ENCODE peak calls at places on chromosomes 2 and 18, in six cellular contexts. J is endothelial cell of umbilical vein, P is neural progenitor cell, N is lung, G is heart right ventricle, L is uterus. H is an unnamed sample. For H3K36me3, the result is how much of the 10 kb centered on the place peaks cover.

GRCh38 chr2:54773838-54774237 is 50.4 kb downstream of the EML6 start:
- DNase-seq in J (no peak), P (peak), N (no peak), G (no peak), L (no peak), H (no peak)

GRCh38 chr2:86225581-86225980 is 26.3 kb downstream of the MRPL35 start:
- DNase-seq in J (peak), P (no peak), N (no peak), G (peak), L (peak), H (no peak)

GRCh38 chr2:106339608-106340007 is 128.6 kb downstream of the RGPD3 start:
- DNase-seq in J (no peak), P (no peak), N (no peak), G (no peak), L (no peak), H (no peak)

GRCh38 chr2:80326214-80326613 is 21.7 kb upstream of the LRRTM1 start:
- DNase-seq in J (no peak), P (peak), N (no peak), G (peak), L (no peak), H (no peak)

GRCh38 chr2:29459445-29460179 is 344.4 kb downstream of the CLIP4 start:
- DNase-seq in J (no peak), P (no peak), N (no peak), G (no peak), L (no peak), H (no peak)

GRCh38 chr18:12652861-12653401 is 5.0 kb downstream of the SPIRE1 start:
- DNase-seq in J (peak), P (peak), N (no peak), G (no peak), L (no peak), H (no peak)

GRCh38 chr2:83054751-83055150 is 1404.3 kb downstream of the SUCLG1 start:
- DNase-seq in J (peak), P (no peak), N (no peak), G (no peak), L (no peak), H (no peak)

GRCh38 chr2:152525277-152525838 is 190.4 kb downstream of the FMNL2 start:
- DNase-seq in J (peak), P (no peak), N (peak), G (peak), L (no peak), H (no peak)

GRCh38 chr2:201808070-201808469 is 1.7 kb downstream of the CDK15 start:
- DNase-seq in J (no peak), P (no peak), N (no peak), G (no peak), L (no peak), H (no peak)

GRCh38 chr2:101817488-101817887 is 120.0 kb downstream of the MAP4K4 start:
- DNase-seq in J (no peak), P (no peak), N (no peak), G (no peak), L (no peak), H (no peak)

GRCh38 chr2:101816598-101816997 is 119.1 kb downstream of the MAP4K4 start:
- DNase-seq in J (no peak), P (no peak), N (no peak), G (no peak), L (no peak), H (no peak)

GRCh38 chr2:101814752-101815151 is 117.2 kb downstream of the MAP4K4 start:
- DNase-seq in J (no peak), P (no peak), N (no peak), G (no peak), L (no peak), H (no peak)

GRCh38 chr2:101815154-101815553 is 117.6 kb downstream of the MAP4K4 start:
- DNase-seq in J (no peak), P (no peak), N (no peak), G (no peak), L (no peak), H (no peak)

GRCh38 chr2:101815739-101816391 is 118.4 kb downstream of the MAP4K4 start:
- DNase-seq in J (no peak), P (no peak), N (no peak), G (no peak), L (peak), H (no peak)
- H3K4me3 ChIP-seq in J (no peak), P (no peak), N (no peak), G (no peak), L (no peak), H (no peak)

DNA sequence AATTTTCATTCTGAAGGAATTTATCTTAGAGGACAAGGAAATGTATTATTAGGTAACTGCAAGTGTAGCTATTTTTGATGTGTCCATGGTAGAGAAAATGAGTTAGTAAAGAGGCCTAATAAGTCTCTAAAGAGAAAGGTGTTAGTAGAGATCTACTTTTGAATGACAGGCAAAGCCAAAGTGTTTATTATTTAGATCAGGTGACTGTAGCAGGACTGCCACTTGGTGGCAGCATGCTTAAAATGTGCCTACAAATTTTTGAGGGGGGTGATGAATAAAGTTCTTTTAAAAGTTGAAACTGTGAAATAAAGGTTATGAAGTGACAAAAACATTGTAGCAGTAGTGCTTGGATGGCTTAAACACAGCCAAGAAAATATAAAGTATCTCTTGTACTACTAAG is 421.5 kb upstream of the MEIS1 start:
- DNase-seq in J (no peak), P (no peak), N (no peak), G (no peak), L (no peak), H (no peak)
- TF ChIP-seq CTCF in J (no peak), P (peak), N (no peak), G (no peak), L (no peak), H (no peak)

GRCh38 chr2:26776195-26776594 is 9.7 kb upstream of the CENPA start:
- DNase-seq in J (no peak), P (no peak), N (no peak), G (no peak), L (no peak), H (no peak)
- H3K36me3 ChIP-seq in J (under half), P (under half), N (under half), G (half or more), L (under half), H (half or more)

DNA sequence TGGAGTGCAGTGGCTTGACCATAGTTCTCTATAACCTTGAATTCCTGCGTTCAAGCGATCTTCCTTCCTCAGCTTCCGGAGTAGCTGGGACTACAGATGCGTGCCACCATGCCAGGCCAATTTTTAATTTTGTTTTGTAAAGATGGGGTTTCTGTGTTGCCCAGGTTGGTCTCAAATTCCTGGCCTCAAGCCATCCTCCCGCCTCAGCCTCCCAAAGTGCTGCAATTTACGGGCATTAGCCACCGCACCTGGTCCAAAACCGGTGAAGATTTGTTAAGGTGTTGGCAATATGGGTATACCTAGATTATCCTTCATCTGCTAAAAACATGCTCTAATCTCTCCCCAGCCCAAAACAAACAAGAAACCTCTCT is 1.3 kb upstream of the EIF2AK3 start:
- DNase-seq in J (no peak), P (no peak), N (no peak), G (peak), L (peak), H (no peak)
- H3K4me3 ChIP-seq in J (peak), P (peak), N (no peak), G (peak), L (peak), H (peak)

DNA sequence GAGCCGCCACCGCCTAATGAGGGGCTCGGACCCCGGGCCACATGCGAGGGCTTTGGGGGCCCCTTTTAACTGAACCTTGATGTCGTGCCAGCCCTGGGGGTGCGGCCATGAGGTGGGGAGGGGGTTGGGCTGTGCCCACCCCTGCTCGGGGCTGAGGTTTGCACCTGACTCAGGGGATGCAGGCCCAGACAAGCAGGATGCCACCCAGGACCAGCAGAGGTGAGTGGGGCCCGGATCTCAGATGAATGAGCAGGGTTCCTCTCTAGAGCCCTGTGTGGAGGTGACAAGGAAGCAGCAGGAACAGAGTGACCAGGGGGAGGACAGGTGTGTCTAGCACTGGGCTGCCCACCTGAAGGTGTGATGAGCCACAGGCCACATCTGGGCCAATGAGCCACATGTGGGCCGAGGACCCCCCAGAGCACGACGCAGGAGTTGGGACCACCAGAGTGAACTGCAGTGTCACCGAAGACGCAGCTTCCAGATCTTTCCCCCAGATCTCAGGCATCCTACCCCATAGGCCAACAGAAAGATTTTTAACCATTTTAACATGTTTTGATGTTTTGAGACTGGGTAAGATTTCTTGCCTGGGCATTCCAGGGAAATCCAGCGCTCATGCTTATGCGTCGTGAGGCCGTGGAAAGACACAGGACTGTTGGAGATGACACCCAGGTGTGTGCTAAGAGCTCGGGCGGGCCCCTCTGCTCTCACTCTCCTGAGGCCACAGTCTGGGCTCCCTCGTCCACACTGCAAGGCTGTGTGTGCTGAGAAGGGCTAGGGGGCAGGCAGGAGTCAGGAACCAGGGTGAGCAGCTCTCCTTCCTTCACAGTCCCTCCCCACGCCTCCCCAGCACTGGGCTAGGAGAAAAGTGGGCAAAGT is 73.6 kb downstream of the DDX1 start:
- DNase-seq in J (no peak), P (peak), N (no peak), G (no peak), L (no peak), H (no peak)
- TF ChIP-seq CTCF in J (no peak), P (no peak), N (no peak), G (no peak), L (no peak), H (no peak)

DNA sequence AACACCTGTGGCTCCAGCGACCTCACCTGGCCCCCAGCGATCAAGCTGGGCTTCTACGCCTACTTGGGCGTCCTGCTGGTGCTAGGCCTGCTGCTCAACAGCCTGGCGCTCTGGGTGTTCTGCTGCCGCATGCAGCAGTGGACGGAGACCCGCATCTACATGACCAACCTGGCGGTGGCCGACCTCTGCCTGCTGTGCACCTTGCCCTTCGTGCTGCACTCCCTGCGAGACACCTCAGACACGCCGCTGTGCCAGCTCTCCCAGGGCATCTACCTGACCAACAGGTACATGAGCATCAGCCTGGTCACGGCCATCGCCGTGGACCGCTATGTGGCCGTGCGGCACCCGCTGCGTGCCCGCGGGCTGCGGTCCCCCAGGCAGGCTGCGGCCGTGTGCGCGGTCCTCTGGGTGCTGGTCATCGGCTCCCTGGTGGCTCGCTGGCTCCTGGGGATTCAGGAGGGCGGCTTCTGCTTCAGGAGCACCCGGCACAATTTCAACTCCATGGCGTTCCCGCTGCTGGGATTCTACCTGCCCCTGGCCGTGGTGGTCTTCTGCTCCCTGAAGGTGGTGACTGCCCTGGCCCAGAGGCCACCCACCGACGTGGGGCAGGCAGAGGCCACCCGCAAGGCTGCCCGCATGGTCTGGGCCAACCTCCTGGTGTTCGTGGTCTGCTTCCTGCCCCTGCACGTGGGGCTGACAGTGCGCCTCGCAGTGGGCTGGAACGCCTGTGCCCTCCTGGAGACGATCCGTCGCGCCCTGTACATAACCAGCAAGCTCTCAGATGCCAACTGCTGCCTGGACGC is 4.9 kb downstream of the GPR35 start:
- DNase-seq in J (no peak), P (no peak), N (no peak), G (no peak), L (peak), H (no peak)
- H3K36me3 ChIP-seq in J (under half), P (under half), N (under half), G (under half), L (under half), H (under half)

DNA sequence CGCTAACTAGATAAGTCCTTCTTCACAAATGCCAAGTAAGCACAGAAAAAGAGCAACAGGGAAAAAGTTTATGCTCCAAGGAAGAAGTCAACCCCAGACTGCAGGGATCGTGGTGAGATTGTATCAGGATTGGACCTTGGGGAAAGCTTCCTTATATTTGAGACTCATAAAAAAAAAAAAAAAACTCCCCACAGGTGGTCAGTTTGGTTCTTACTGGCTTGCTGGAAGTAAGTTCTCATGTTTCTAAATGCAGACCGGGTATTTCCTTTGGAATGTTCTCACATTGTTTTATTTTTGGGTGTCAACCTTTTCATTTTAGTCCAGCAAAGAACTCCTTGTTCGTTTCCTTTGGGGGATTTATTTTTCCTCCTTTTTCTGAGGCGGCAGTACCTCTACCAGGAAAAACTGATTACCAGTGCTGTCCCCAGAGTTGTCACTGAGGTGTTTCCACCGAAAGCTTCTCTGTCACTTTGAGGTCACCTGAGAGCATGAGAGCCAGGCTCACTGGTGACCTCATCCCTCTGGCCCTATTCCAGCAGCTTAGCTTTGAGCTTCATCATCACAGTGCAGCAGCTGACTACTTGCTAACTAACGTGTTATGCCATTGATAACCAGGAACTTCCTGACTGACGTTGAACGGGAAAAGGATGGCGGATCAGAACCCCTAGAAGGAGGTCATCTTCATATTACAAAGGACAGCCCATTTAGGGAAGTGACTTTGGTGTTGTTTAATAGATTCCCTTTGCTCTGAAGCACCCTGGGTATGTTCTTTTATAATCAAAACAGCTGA is 16.8 kb upstream of the ATP8B1 start:
- DNase-seq in J (peak), P (no peak), N (peak), G (peak), L (peak), H (no peak)
- H3K4me3 ChIP-seq in J (no peak), P (no peak), N (no peak), G (no peak), L (no peak), H (no peak)

GRCh38 chr2:190635781-190636180 is 13.1 kb upstream of the NAB1 start:
- DNase-seq in J (no peak), P (no peak), N (no peak), G (no peak), L (no peak), H (no peak)
- TF ChIP-seq CTCF in J (no peak), P (no peak), N (no peak), G (no peak), L (no peak), H (no peak)

GRCh38 chr18:55343396-55344073 is 244.5 kb downstream of the TCF4 start:
- DNase-seq in J (peak), P (no peak), N (no peak), G (no peak), L (no peak), H (no peak)

GRCh38 chr18:55345103-55345950 is 242.7 kb downstream of the TCF4 start:
- DNase-seq in J (no peak), P (no peak), N (no peak), G (no peak), L (no peak), H (no peak)

GRCh38 chr18:55349685-55350084 is 238.3 kb downstream of the TCF4 start:
- DNase-seq in J (no peak), P (no peak), N (no peak), G (no peak), L (no peak), H (no peak)

GRCh38 chr18:55346961-55347740 is 240.8 kb downstream of the TCF4 start:
- DNase-seq in J (no peak), P (no peak), N (no peak), G (no peak), L (no peak), H (no peak)

GRCh38 chr18:55346387-55346786 is 241.6 kb downstream of the TCF4 start:
- DNase-seq in J (no peak), P (no peak), N (no peak), G (no peak), L (no peak), H (no peak)
- H3K36me3 ChIP-seq in J (under half), P (under half), N (under half), G (under half), L (under half), H (under half)

H was measured in esophagus muscularis mucosa.